ENCODE peak calls at places on chromosomes 5 and 9, in five cellular contexts. K is heart left ventricle; P is stimulated activated CD4-positive, alpha-beta T cell treated with anti-CD3 and anti-CD28 coated beads, Interleukin-2, amount 100 ng/mL, for 24 hours; W is HEK293T; Y is left colon. H is an unnamed sample.

GRCh38 chr5:66963559-66963971 is 233.0 kb downstream of the CD180 start:
- DNase-seq in P (no peak), W (no peak), Y (no peak), K (peak), H (no peak)

GRCh38 chr5:5675511-5675910 is 253.0 kb downstream of the ICE1 start:
- DNase-seq in Y (no peak), P (no peak), K (peak), W (no peak), H (no peak)

GRCh38 chr5:34843482-34843881 is 4.5 kb downstream of the TTC23L start:
- DNase-seq in P (no peak), W (no peak), K (no peak), Y (no peak), H (no peak)

GRCh38 chr5:126624534-126624933 is 23.8 kb downstream of the PHAX start:
- DNase-seq in K (no peak), Y (no peak), P (no peak), W (no peak), H (no peak)

GRCh38 chr9:95316794-95317118 is 753 bp downstream of the FANCC start:
- DNase-seq in Y (peak), W (peak), P (no peak), K (peak), H (no peak)

GRCh38 chr5:159792180-159792579 is 124.1 kb upstream of the ADRA1B start:
- DNase-seq in P (no peak), W (no peak), K (no peak), Y (no peak), H (no peak)

GRCh38 chr9:20478780-20479179 is 143.5 kb downstream of the MLLT3 start:
- DNase-seq in P (no peak), Y (no peak), W (no peak), K (no peak), H (no peak)

GRCh38 chr5:961711-962240 is 46.8 kb upstream of the NKD2 start:
- DNase-seq in P (no peak), Y (peak), K (no peak), W (no peak), H (no peak)

GRCh38 chr5:102910240-102911226 is 155.4 kb downstream of the PAM start:
- DNase-seq in W (peak), P (no peak), K (no peak), Y (no peak), H (no peak)

GRCh38 chr5:6222121-6222520 is 156.2 kb downstream of the MED10 start:
- DNase-seq in Y (no peak), P (no peak), W (no peak), K (no peak), H (no peak)

GRCh38 chr5:127072861-127073846 is at the start of gene C5orf63:
- DNase-seq in Y (peak), K (peak), P (peak), W (peak), H (no peak)

GRCh38 chr9:16192403-16193017 is 639.7 kb downstream of the CCDC171 start:
- DNase-seq in Y (no peak), W (no peak), K (no peak), P (no peak), H (no peak)

GRCh38 chr9:124220551-124221451 is 36.9 kb upstream of the NEK6 start:
- DNase-seq in W (no peak), Y (peak), P (no peak), K (peak), H (no peak)

GRCh38 chr5:135026645-135027317 is 7.2 kb downstream of the PITX1 start:
- DNase-seq in Y (no peak), P (no peak), K (no peak), W (peak), H (no peak)

GRCh38 chr9:72473474-72474241 is 47.8 kb upstream of the TMC1 start:
- DNase-seq in P (no peak), W (no peak), Y (no peak), K (no peak), H (no peak)

GRCh38 chr9:126423709-126424185 is 97.1 kb downstream of the MVB12B start:
- DNase-seq in W (no peak), K (no peak), P (no peak), Y (no peak), H (no peak)

GRCh38 chr5:124030043-124030461 is 518.1 kb downstream of the CSNK1G3 start:
- DNase-seq in W (no peak), K (no peak), P (no peak), Y (no peak), H (no peak)

GRCh38 chr5:75050415-75050814 is 1.9 kb downstream of the GCNT4 start:
- DNase-seq in W (peak), P (peak), K (no peak), Y (no peak), H (no peak)

GRCh38 chr5:134833340-134834032 is 12.3 kb upstream of the C5orf24 start:
- DNase-seq in K (no peak), Y (no peak), P (no peak), W (no peak), H (no peak)

GRCh38 chr9:136610426-136610825 is 52.3 kb upstream of the EGFL7 start:
- DNase-seq in W (no peak), Y (no peak), K (no peak), P (no peak), H (no peak)

GRCh38 chr5:96961053-96961452 is 25.2 kb downstream of the LNPEP start:
- DNase-seq in K (no peak), Y (no peak), P (no peak), W (no peak), H (no peak)

GRCh38 chr5:93092349-93093105 is 488.5 kb downstream of the NR2F1-AS1 start:
- DNase-seq in P (no peak), K (no peak), Y (no peak), W (no peak), H (no peak)

GRCh38 chr9:37309136-37309535 is 113.4 kb upstream of the GRHPR start:
- DNase-seq in P (no peak), K (no peak), W (peak), Y (no peak), H (no peak)

GRCh38 chr5:149837680-149838269 is 106.8 kb downstream of the PDE6A start:
- DNase-seq in Y (peak), W (peak), P (no peak), K (peak), H (no peak)

GRCh38 chr5:165157209-165157608 is 1651.8 kb downstream of the MAT2B start:
- DNase-seq in P (no peak), K (no peak), W (no peak), Y (no peak), H (no peak)

H was measured in right atrium auricular region.